ENCODE peak calls at places on chromosomes 16 and 17, in seven cellular contexts. X, G, D, B, N, Y and A are unnamed samples.

GRCh38 chr16:70161350-70161749 is 12.2 kb upstream of the CLEC18C start:
- DNase-seq in X (peak), G (no peak), D (peak), B (no peak), N (no peak), Y (no peak), A (peak)

GRCh38 chr17:6392609-6393367 is 42.1 kb downstream of the AIPL1 start:
- DNase-seq in X (no peak), G (no peak), D (no peak), B (no peak), N (no peak), Y (no peak), A (no peak)

GRCh38 chr16:56560447-56560846 is 4.4 kb upstream of the MT4 start:
- DNase-seq in X (no peak), G (no peak), D (no peak), B (no peak), N (no peak), Y (no peak), A (no peak)

GRCh38 chr17:72901657-72902056 is 190.8 kb downstream of the SLC39A11 start:
- DNase-seq in X (no peak), G (no peak), D (no peak), B (no peak), N (no peak), Y (no peak), A (no peak)

GRCh38 chr16:65547799-65548446 is 426.1 kb upstream of the CDH11 start:
- DNase-seq in X (no peak), G (no peak), D (no peak), B (no peak), N (no peak), Y (no peak), A (no peak)

GRCh38 chr17:70165383-70165782 is 3.9 kb upstream of the KCNJ2 start:
- DNase-seq in X (no peak), G (no peak), D (no peak), B (no peak), N (no peak), Y (no peak), A (no peak)

GRCh38 chr17:7931709-7932482 is at the start of the genes CNTROB and TRAPPC1:
- DNase-seq in X (peak), G (peak), D (peak), B (peak), N (peak), Y (peak), A (peak)

GRCh38 chr16:85391769-85392583 is 221.1 kb upstream of the GSE1 start:
- DNase-seq in X (peak), G (peak), D (peak), B (peak), N (no peak), Y (peak), A (peak)

GRCh38 chr17:50681260-50682200 is 26.2 kb downstream of the ANKRD40 start:
- DNase-seq in X (peak), G (no peak), D (peak), B (no peak), N (no peak), Y (no peak), A (peak)

GRCh38 chr16:88346680-88347505 is 35.9 kb upstream of the ZNF469 start:
- DNase-seq in X (no peak), G (peak), D (no peak), B (no peak), N (no peak), Y (no peak), A (peak)

GRCh38 chr17:80947200-80947940 is 44.3 kb upstream of the CHMP6 start:
- DNase-seq in X (no peak), G (peak), D (no peak), B (no peak), N (no peak), Y (no peak), A (peak)

GRCh38 chr17:36863676-36864075 is 73.6 kb upstream of the LHX1 start:
- DNase-seq in X (no peak), G (no peak), D (no peak), B (no peak), N (no peak), Y (no peak), A (no peak)

GRCh38 chr16:13907431-13907830 is 12.5 kb upstream of the ERCC4 start:
- DNase-seq in X (no peak), G (no peak), D (no peak), B (no peak), N (no peak), Y (no peak), A (no peak)

GRCh38 chr17:69060835-69061234 is at the start of gene ABCA9:
- DNase-seq in X (peak), G (no peak), D (peak), B (no peak), N (no peak), Y (no peak), A (no peak)

GRCh38 chr16:87343753-87344050 is 26.5 kb upstream of the C16orf95 start:
- DNase-seq in X (no peak), G (peak), D (no peak), B (no peak), N (no peak), Y (no peak), A (no peak)

GRCh38 chr16:87344931-87345631 is 27.9 kb upstream of the C16orf95 start:
- DNase-seq in X (no peak), G (no peak), D (no peak), B (no peak), N (peak), Y (no peak), A (no peak)

GRCh38 chr16:87345721-87346424 is 28.7 kb upstream of the C16orf95 start:
- DNase-seq in X (no peak), G (no peak), D (no peak), B (no peak), N (no peak), Y (no peak), A (no peak)

GRCh38 chr16:87342978-87343752 is 26.0 kb upstream of the C16orf95 start:
- DNase-seq in X (no peak), G (peak), D (no peak), B (no peak), N (no peak), Y (no peak), A (no peak)

DNA sequence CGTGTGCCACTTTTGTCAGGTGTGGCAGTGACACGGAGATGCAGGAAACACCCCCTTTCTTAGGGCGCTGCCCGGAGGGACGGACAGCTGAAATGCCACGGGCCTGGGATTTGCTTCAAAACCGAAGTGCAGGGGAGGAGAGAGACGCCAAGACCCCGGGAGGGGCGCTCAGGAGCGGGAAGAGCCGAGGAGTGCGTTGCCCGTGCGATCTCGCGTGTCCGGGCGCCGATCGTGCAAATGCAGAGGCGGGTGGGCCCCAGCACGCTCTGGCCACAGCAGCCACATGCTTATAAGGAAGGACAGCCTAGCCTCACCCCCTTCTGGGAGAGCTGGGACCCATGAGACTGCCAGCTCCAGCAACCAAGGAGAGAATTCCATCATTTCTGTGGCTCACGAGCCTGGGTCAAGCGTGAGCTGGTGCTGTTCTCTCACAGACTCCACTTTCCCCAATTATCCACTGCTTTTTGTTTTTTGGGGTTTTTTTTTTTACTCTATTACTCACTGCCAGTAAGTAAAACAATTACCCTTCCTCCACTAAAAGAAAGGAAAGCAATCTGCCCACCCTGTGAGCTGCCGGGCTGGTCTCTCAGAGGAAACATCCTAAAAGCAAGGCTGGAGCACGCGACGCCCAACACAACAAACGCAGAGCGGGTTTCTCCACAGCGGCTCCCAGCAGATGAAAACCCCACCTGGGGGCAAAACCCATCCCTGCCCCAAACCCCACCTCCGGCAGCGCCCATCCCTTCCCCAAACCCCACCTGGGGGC is 27.2 kb upstream of the C16orf95 start:
- DNase-seq in X (no peak), G (no peak), D (no peak), B (no peak), N (no peak), Y (no peak), A (no peak)
- H3K27ac ChIP-seq in X (peak), G (peak), D (no peak), B (no peak), N (peak), Y (no peak), A (peak)

GRCh38 chr17:17300624-17301568 is 2.3 kb upstream of the NT5M start:
- DNase-seq in X (peak), G (peak), D (peak), B (peak), N (peak), Y (no peak), A (peak)

GRCh38 chr17:17304521-17304985 is 1.4 kb downstream of the NT5M start:
- DNase-seq in X (no peak), G (no peak), D (no peak), B (no peak), N (no peak), Y (no peak), A (no peak)

GRCh38 chr17:17305282-17305801 is 2.2 kb downstream of the NT5M start:
- DNase-seq in X (no peak), G (no peak), D (peak), B (no peak), N (peak), Y (no peak), A (peak)

GRCh38 chr17:17303847-17304490 is 796 bp downstream of the NT5M start:
- DNase-seq in X (no peak), G (no peak), D (no peak), B (peak), N (no peak), Y (no peak), A (no peak)

DNA sequence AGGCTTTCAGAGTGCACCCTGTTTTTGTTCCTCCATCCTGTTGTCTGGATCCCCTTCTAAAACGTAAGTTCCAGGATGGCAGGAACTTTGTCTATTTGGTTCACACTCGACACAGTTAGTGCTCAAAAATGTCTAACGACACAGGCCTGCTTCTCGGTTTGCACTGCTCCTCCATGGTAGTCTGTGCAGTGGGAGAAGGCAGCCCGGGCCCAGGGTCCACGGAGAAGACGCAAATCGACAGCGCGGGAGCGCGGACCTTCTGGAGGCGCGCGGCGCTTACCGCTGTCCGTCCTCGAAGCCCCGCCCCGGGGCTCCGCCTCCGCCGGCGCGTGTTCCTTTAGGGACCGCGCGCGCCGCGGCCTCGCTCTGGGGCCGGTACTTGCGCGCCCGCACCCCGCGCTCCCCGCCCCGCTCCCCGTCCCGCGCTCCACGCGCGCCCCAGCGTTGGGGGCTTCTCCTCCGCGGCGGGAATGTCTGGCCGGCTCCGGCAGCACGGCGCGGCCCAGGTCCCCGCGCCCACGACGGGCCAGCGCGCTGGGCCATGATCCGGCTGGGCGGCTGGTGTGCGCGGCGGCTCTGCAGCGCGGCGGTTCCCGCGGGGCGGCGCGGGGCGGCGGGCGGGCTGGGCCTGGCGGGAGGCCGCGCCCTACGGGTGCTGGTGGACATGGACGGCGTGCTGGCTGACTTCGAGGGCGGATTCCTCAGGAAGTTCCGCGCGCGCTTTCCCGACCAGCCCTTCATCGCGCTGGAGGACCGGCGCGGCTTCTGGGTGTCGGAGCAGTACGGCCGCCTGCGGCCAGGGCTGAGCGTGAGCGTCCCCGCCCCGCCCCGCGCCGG is at the start of gene NT5M:
- DNase-seq in X (peak), G (peak), D (peak), B (peak), N (peak), Y (peak), A (peak)
- TF ChIP-seq POLR2A in X (peak), G (no peak), D (no peak), B (no peak), N (no peak), Y (peak), A (no peak)

DNA sequence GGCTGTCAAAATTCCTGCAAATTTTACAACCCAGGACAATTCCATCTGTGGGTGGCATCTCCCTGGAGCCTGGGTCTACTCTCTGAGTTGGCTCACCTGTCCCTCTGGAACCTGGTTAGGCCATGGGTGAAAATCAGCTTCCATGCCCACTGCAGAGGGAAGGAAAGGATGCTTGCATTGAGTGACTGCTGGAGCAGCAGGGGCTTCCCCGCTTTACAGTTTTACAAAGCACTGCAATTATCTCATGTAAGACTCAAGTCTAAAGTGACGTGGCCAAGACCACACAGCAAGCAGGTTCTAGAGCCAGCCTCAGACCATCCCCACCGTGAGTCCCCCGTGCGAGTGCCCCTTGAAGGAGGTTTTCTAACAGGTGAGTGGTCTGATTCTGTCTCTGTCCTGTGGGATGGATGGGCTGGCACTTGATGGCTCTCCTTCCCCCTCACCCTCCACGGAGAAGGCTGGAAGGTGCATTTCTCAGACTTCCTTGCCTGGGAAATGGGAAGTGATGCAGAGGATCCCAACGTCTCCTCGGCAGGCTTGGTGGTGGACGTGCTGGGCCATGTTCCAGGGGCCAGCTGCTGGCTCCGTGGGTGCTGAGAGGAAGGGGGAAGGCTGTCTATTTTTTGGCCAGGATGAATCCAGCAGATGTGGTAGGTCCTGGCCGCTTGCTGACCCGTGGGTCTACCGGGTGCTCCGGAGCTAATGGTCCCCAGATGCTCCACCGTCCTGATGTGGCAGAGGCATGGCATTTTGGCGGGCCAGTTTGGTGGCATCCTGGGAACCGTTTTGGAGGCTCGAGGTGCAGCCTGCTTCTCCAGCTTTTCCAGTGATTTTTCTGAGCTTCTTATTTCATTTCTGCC is 26.3 kb upstream of the CBX4 start:
- DNase-seq in X (no peak), G (peak), D (no peak), B (no peak), N (no peak), Y (no peak), A (peak)
- H3K27ac ChIP-seq in X (no peak), G (no peak), D (no peak), B (no peak), N (no peak), Y (no peak), A (no peak)

DNA sequence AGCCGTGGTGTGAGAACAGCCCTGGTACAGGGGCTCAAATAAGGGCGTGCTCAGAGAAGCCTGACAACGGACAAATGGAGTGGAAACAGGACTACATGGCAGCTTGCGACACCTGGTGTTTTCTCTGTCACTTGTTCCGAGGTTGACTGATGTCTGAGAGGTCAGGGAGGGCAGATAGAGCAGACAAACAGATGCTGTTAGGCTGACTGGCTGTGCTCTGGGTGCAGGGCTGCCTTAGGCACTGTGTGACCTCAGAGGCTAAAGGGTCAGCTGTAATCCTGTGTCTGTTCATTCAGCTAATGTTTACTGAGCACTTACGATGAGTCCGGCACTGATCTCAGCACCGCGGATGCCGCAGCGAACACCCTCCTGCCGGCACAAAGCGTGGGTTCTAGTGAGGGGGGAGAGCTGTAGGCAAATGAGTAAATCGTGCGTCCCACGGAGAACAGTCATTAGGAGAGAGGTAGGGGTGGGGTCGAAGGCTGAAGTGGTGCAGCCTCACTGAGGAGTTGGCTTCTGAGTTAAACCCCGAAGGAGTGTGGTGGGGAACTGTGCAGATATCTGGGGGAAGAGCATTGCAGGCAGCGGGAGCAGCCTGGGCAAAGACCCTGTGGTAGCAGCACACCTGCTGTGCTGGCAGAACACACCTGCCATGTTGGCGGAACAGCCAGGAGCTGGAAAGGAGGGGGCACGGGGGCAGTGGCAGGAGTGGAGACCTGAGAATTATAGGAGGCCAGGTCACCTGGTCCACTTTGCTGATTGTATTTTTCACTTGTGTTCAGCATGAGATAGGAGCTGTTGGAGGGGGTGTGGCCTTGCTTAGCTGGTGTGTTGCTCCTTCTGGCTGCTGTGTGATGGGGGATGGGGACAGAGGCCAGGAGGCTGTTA is 35.0 kb downstream of the GPT2 start:
- DNase-seq in X (no peak), G (no peak), D (no peak), B (no peak), N (peak), Y (no peak), A (no peak)
- TF ChIP-seq POLR2A in X (no peak), G (no peak), D (no peak), B (no peak), N (no peak), Y (no peak), A (no peak)

GRCh38 chr17:78488867-78489634 is 88.1 kb downstream of the DNAH17 start:
- DNase-seq in X (no peak), G (no peak), D (no peak), B (no peak), N (no peak), Y (no peak), A (no peak)
- H3K27ac ChIP-seq in X (no peak), G (no peak), D (no peak), B (no peak), N (no peak), Y (no peak), A (no peak)

GRCh38 chr17:82647593-82648164 is 565 bp downstream of the WDR45B start:
- DNase-seq in X (peak), G (no peak), D (peak), B (peak), N (peak), Y (no peak), A (no peak)
- TF ChIP-seq POLR2A in X (no peak), G (no peak), D (no peak), B (no peak), N (no peak), Y (no peak), A (no peak)

GRCh38 chr17:64536913-64537312 is 30.1 kb downstream of the CEP95 start:
- DNase-seq in X (no peak), G (no peak), D (no peak), B (no peak), N (no peak), Y (no peak), A (no peak)
- H3K27ac ChIP-seq in X (peak), G (no peak), D (no peak), B (peak), N (no peak), Y (no peak), A (no peak)